ENCODE peak calls at places on chromosomes 13 and 19, in five cellular contexts. Q, S, K, I and E are unnamed samples.

GRCh38 chr19:6723738-6724137 is 3.3 kb upstream of the C3 start:
- DNase-seq in S (peak), K (peak), Q (no peak), I (no peak), E (peak)

GRCh38 chr19:18257503-18258470 is 16.5 kb downstream of the IQCN start:
- DNase-seq in Q (no peak), S (no peak), I (no peak), K (no peak), E (no peak)

GRCh38 chr13:36706755-36707154 is 32.9 kb downstream of the SERTM1 start:
- DNase-seq in Q (no peak), S (no peak), K (no peak), I (no peak), E (no peak)

GRCh38 chr19:58409010-58409790 is 751 bp downstream of the ZNF584 start:
- DNase-seq in I (no peak), S (peak), K (peak), Q (no peak), E (no peak)

GRCh38 chr19:41219924-41220567 is 1.0 kb downstream of the AXL start:
- DNase-seq in Q (no peak), I (no peak), K (no peak), S (no peak), E (no peak)

GRCh38 chr13:92802776-92803175 is 423.8 kb upstream of the GPC6 start:
- DNase-seq in K (no peak), S (no peak), Q (no peak), I (no peak), E (no peak)

GRCh38 chr19:18995804-18996241 is 37.5 kb downstream of the SUGP2 start:
- DNase-seq in I (peak), S (peak), Q (no peak), K (peak), E (no peak)

GRCh38 chr13:110201114-110201513 is 105.8 kb downstream of the COL4A1 start:
- DNase-seq in Q (no peak), I (no peak), K (no peak), S (no peak), E (peak)

GRCh38 chr13:111316161-111316730 is 4.2 kb upstream of the TEX29 start:
- DNase-seq in K (no peak), I (no peak), S (no peak), Q (no peak), E (no peak)

GRCh38 chr19:56217039-56217949 is 15.2 kb downstream of the ZSCAN5C start:
- DNase-seq in Q (no peak), I (no peak), K (no peak), S (no peak), E (no peak)

GRCh38 chr19:45972081-45972943 is 1.4 kb downstream of the NOVA2 start:
- DNase-seq in S (no peak), I (no peak), Q (no peak), K (no peak), E (peak)

GRCh38 chr19:55368106-55368505 is 2.2 kb downstream of the IL11 start:
- DNase-seq in Q (no peak), K (no peak), S (no peak), I (no peak), E (no peak)

GRCh38 chr13:27053902-27054595 is 117.6 kb downstream of the USP12 start:
- DNase-seq in I (no peak), S (no peak), K (no peak), Q (no peak), E (no peak)

GRCh38 chr19:11196406-11197287 is 698 bp downstream of the KANK2 start:
- DNase-seq in I (peak), S (no peak), Q (no peak), K (peak), E (no peak)

GRCh38 chr19:6828698-6829633 is 56.5 kb downstream of the VAV1 start:
- DNase-seq in Q (no peak), I (no peak), K (peak), S (no peak), E (peak)